ENCODE peak calls at places on chromosomes 13 and 19, in eight cellular contexts. W is esophagus squamous epithelium; P is breast epithelium; U is pancreas; Z is BJ; A is neuronal stem cell; K is CD4-positive, CD25-positive, alpha-beta regulatory T cell; V is right atrium auricular region. M is an unnamed sample.

GRCh38 chr19:35088514-35088913 is 27.1 kb upstream of the FXYD3 start:
- DNase-seq in W (no peak), P (no peak), U (no peak), Z (peak; percentile 41), A (no peak), K (no peak), V (no peak), M (no peak)

GRCh38 chr13:33644607-33645543 is 173.1 kb upstream of the RFC3 start:
- DNase-seq in W (no peak), P (no peak), U (no peak), Z (no peak), A (no peak), K (no peak), V (no peak), M (no peak)

GRCh38 chr13:28719227-28719562 is 425 bp upstream of the SLC46A3 start:
- DNase-seq in W (no peak), P (no peak), U (no peak), Z (no peak), A (no peak), K (no peak), V (no peak), M (no peak)

GRCh38 chr13:30681489-30682242 is 53.7 kb upstream of the ALOX5AP start:
- DNase-seq in W (no peak), P (no peak), U (no peak), Z (peak; percentile 58), A (no peak), K (no peak), V (peak; percentile 52), M (no peak)

GRCh38 chr13:39452412-39452811 is 150.6 kb downstream of the LHFPL6 start:
- DNase-seq in W (no peak), P (no peak), U (no peak), Z (no peak), A (no peak), K (no peak), V (no peak), M (no peak)

GRCh38 chr13:29170451-29171082 is 350.4 kb downstream of the MTUS2 start:
- DNase-seq in W (no peak), P (no peak), U (no peak), Z (no peak), A (no peak), K (no peak), V (no peak), M (no peak)

GRCh38 chr13:106533940-106534843 is 1.3 kb downstream of the EFNB2 start:
- DNase-seq in W (no peak), P (no peak), U (peak; percentile 70), Z (no peak), A (no peak), K (peak; percentile 20), V (no peak), M (no peak)

GRCh38 chr19:9406798-9407352 is 28.5 kb downstream of the ZNF266 start:
- DNase-seq in W (no peak), P (peak; percentile 23), U (peak; percentile 80), Z (peak; percentile 43), A (no peak), K (peak; percentile 56), V (peak; percentile 62), M (no peak)

GRCh38 chr13:39552233-39552632 is 50.8 kb downstream of the LHFPL6 start:
- DNase-seq in W (no peak), P (no peak), U (no peak), Z (no peak), A (no peak), K (no peak), V (no peak), M (no peak)

GRCh38 chr13:73451120-73452029 is 392.6 kb downstream of the KLF5 start:
- DNase-seq in W (no peak), P (no peak), U (no peak), Z (no peak), A (no peak), K (no peak), V (no peak), M (no peak)

GRCh38 chr19:16233081-16233776 is 35.5 kb downstream of the AP1M1 start:
- DNase-seq in W (no peak), P (no peak), U (no peak), Z (no peak), A (no peak), K (no peak), V (no peak), M (no peak)

GRCh38 chr19:42098781-42099180 is 22.8 kb downstream of the ZNF574 start:
- DNase-seq in W (no peak), P (peak; percentile 67), U (peak; percentile 74), Z (no peak), A (no peak), K (no peak), V (no peak), M (no peak)

GRCh38 chr19:5586300-5587070 is 18.7 kb upstream of the TINCR start:
- DNase-seq in W (no peak), P (no peak), U (no peak), Z (no peak), A (no peak), K (no peak), V (no peak), M (no peak)

GRCh38 chr13:82747331-82747730 is 1134.9 kb downstream of the SLITRK1 start:
- DNase-seq in W (no peak), P (no peak), U (no peak), Z (no peak), A (peak; percentile 44), K (no peak), V (no peak), M (no peak)

GRCh38 chr13:37475966-37476365 is 122.6 kb downstream of the POSTN start:
- DNase-seq in W (no peak), P (no peak), U (no peak), Z (no peak), A (no peak), K (no peak), V (no peak), M (no peak)

GRCh38 chr13:109131698-109132257 is 502.4 kb downstream of the MYO16 start:
- DNase-seq in W (no peak), P (no peak), U (no peak), Z (no peak), A (no peak), K (no peak), V (no peak), M (no peak)

GRCh38 chr19:52391135-52391534 is 6.5 kb upstream of the ZNF528 start:
- DNase-seq in W (no peak), P (no peak), U (no peak), Z (no peak), A (no peak), K (no peak), V (no peak), M (no peak)

DNA sequence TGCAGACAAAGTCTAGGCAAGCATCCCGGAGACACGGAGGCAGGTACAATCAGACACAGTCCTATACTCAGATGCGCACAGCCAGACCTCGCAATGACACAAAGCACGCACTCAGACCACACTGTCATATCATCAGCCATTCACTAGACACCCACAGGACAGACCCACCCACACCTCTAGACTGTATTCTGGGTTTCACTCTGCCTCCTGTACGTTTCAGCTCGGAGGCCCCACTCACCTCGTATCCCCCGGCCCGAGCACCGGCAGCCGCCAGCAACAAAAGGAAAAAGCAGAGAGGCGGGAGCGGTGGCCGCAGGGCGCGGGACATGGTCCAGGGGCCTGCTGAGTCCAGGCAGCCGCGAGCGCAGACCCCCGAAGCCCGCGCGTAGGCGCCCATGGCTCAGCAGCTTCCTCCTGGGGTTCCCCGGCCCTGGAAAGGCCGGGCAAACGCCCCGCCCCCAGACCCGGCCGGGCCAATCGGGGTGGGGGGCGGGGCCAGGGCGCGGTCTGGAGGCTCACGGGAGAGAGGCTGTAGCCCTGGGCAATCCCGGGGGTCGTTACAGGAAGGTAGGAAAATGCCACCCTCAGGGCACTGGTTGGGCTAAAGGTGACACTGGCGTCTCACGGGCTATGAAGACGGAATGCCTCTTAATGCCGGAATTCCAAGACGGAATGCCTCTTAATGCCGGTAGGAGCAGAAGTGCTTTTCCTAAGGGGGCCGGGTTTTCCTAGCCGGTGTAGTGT is at the start of the genes MAN2B1 and WDR83:
- DNase-seq in W (no peak), P (peak; percentile 68), U (peak; percentile 88), Z (no peak), A (peak; percentile 80), K (peak; percentile 79), V (peak; percentile 68), M (no peak)
- H3K36me3 ChIP-seq in W (peaks cover 48% of the 10 kb centered on the region), P (no peaks in the 10 kb centered on the region), U (peaks cover 6% of the 10 kb centered on the region), Z (peaks cover 10% of the 10 kb centered on the region), A (peaks cover 53% of the 10 kb centered on the region), K (peaks cover 23% of the 10 kb centered on the region), V (peaks cover 23% of the 10 kb centered on the region), M (peaks cover 3% of the 10 kb centered on the region)

DNA sequence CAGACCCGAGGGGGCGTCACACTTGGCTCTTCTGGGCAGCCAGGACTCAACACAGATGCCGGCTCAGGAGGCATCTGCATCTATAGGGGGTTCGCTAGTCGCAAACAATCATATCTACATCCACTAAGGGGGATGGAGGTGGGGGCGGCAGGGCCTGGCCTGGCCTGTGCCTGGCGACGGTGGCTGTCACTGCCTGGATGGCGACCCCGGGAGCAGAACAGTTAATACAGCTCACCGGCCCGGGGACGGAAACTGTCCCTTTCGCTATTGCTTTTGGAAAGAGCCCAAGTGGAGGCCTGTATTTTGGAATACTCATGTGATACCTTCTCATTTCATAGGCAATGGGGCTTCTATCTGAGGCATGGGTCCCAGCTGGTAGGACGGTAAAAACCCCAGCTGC is 17.7 kb downstream of the SGTA start:
- DNase-seq in W (no peak), P (no peak), U (no peak), Z (no peak), A (no peak), K (no peak), V (no peak), M (no peak)
- H3K36me3 ChIP-seq in W (peaks cover 92% of the 10 kb centered on the region), P (peaks cover 4% of the 10 kb centered on the region), U (peaks cover 59% of the 10 kb centered on the region), Z (peaks cover 39% of the 10 kb centered on the region), A (peaks cover 85% of the 10 kb centered on the region), K (peaks cover 24% of the 10 kb centered on the region), V (peaks cover 73% of the 10 kb centered on the region), M (no peaks in the 10 kb centered on the region)

DNA sequence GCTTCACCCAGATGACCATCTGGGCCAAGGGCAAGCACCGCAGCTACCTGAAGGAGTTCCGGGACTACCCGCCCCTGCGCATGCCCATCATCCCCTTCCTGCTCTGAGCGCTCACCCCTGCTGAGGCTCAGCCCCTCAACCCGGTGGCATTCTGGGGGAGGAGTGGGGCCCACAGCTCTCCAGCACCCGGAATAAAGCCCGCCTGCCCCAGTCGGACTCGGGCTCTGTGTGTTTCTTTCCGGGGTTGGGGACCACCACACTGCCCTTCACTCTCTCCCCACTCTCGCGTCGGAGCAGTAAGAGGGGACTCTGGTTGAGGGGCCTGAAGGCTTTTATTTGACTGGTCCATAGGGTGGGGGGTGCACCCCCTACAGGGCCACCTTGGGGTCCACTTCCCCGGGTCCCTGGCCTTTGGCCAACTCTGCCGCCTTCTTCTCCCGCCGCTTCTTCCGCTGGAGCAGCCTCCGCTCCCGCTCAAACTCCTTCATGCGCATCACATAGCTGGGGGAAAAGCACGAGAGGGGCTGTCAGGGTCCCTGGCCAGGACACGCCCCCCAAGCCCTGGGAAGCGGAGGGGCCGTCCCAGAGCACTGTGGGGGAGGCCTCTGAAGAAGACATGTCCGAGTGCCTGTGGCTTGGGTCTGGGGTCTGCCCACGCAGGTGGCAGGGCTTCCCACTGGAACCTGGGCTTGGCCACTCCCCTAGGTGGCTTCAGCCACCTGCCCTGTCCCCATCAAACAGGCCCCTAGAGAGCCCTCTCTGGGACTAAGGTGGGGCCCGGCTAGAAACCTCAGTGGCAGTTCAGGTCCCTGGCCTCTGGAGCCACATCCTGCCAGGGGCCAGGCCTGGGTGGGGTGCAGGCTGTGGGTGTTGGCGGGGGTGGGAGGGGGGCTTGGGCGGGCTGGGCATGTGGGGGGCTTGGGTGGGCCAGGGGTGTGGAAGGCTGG is 5.8 kb downstream of the NDUFB7 start:
- DNase-seq in W (no peak), P (no peak), U (no peak), Z (no peak), A (no peak), K (no peak), V (no peak), M (no peak)
- H3K36me3 ChIP-seq in W (peaks cover 70% of the 10 kb centered on the region), P (no peaks in the 10 kb centered on the region), U (no peaks in the 10 kb centered on the region), Z (peaks cover 10% of the 10 kb centered on the region), A (peaks cover 56% of the 10 kb centered on the region), K (peaks cover 23% of the 10 kb centered on the region), V (peaks cover 14% of the 10 kb centered on the region), M (no peaks in the 10 kb centered on the region)

GRCh38 chr19:327291-328024 is 17.1 kb downstream of the MIER2 start:
- DNase-seq in W (no peak), P (no peak), U (no peak), Z (no peak), A (no peak), K (no peak), V (no peak), M (no peak)
- H3K36me3 ChIP-seq in W (peaks cover 97% of the 10 kb centered on the region), P (peaks cover 14% of the 10 kb centered on the region), U (peaks cover 44% of the 10 kb centered on the region), Z (peaks cover 48% of the 10 kb centered on the region), A (peaks cover 93% of the 10 kb centered on the region), K (peaks cover 64% of the 10 kb centered on the region), V (peaks cover 74% of the 10 kb centered on the region), M (no peaks in the 10 kb centered on the region)